ENCODE peak calls at places on chromosomes 16 and 17, in four cellular contexts. F, N, Q and O are unnamed samples.

GRCh38 chr17:15185625-15185991 is 79.5 kb downstream of the PMP22 start:
- DNase-seq in F (peak), Q (no peak), N (peak), O (no peak)

GRCh38 chr16:68790130-68790761 is 53.1 kb upstream of the TANGO6 start:
- DNase-seq in Q (peak), F (no peak), N (peak), O (peak)

GRCh38 chr17:82320956-82321927 is 3.8 kb upstream of the CD7 start:
- DNase-seq in Q (peak), N (no peak), F (no peak), O (no peak)

GRCh38 chr16:81650982-81651562 is 128.0 kb upstream of the PLCG2 start:
- DNase-seq in N (peak), Q (peak), F (no peak), O (no peak)

GRCh38 chr17:68004201-68004600 is 7.9 kb upstream of the C17orf58 start:
- DNase-seq in N (no peak), Q (no peak), F (no peak), O (no peak)

GRCh38 chr17:8799001-8799850 is at the start of gene MFSD6L:
- DNase-seq in Q (no peak), F (no peak), N (peak), O (no peak)

GRCh38 chr16:84947022-84947421 is 64.3 kb downstream of the ZDHHC7 start:
- DNase-seq in N (no peak), Q (peak), F (no peak), O (no peak)

GRCh38 chr17:34703533-34703932 is 124.2 kb downstream of the TMEM132E start:
- DNase-seq in N (peak), Q (no peak), F (no peak), O (peak)

GRCh38 chr16:53704445-53704813 is 473 bp downstream of the FTO start:
- DNase-seq in F (no peak), N (no peak), Q (no peak), O (no peak)

GRCh38 chr16:53707671-53708070 is 3.7 kb downstream of the FTO start:
- DNase-seq in N (no peak), Q (no peak), F (no peak), O (no peak)

GRCh38 chr16:53708490-53708889 is 4.5 kb downstream of the FTO start:
- DNase-seq in N (no peak), Q (no peak), F (no peak), O (no peak)

DNA sequence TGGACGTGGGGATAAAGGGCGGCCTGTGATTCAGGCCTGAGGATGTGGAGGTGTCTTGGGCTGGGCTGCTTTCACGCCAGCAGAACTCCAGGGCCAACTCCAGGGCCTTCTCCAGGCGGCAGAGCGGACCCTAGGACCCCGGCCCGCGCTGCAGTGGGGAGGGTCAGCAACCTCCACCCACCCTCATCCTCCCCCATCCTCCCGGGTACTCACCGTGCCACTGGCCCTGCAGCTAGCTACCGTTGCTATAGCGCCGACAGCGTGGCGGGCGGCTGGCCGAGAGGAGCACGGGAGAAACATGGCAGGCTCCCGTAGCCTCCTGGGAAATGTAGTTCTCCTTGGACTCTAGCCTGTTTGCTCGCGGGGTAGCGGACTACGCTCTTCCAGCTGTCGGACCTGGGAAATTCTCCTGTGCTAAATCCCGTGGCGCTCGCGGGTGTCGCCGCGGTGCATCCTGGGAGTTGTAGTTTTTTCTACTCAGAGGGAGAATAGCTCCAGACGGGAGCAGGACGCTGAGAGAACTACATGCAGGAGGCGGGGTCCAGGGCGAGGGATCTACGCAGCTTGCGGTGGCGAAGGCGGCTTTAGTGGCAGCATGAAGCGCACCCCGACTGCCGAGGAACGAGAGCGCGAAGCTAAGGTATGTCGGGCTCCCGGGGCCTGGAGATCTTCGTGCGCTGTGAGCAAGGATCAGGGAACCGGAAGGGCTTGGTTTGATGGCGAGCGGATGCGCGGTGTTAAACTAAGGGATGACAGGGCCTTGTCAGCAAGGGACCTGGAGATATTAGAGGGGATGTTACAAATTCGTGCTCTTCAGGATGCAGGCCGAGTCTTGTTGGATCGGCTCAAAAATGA is at the start of the genes FTO and RPGRIP1L:
- DNase-seq in Q (peak), F (peak), N (peak), O (peak)
- TF ChIP-seq CTCF in Q (no peak), F (peak), N (no peak), O (peak)

GRCh38 chr16:67462279-67462655 is 18.7 kb downstream of the ATP6V0D1 start:
- DNase-seq in Q (no peak), N (no peak), F (no peak), O (no peak)
- H3K4me3 ChIP-seq in Q (no peak), N (no peak), F (no peak), O (no peak)

GRCh38 chr17:80855968-80856862 is 135.4 kb upstream of the CHMP6 start:
- DNase-seq in F (peak), Q (no peak), N (peak), O (peak)
- TF ChIP-seq CTCF in F (no peak), Q (no peak), N (no peak), O (no peak)

DNA sequence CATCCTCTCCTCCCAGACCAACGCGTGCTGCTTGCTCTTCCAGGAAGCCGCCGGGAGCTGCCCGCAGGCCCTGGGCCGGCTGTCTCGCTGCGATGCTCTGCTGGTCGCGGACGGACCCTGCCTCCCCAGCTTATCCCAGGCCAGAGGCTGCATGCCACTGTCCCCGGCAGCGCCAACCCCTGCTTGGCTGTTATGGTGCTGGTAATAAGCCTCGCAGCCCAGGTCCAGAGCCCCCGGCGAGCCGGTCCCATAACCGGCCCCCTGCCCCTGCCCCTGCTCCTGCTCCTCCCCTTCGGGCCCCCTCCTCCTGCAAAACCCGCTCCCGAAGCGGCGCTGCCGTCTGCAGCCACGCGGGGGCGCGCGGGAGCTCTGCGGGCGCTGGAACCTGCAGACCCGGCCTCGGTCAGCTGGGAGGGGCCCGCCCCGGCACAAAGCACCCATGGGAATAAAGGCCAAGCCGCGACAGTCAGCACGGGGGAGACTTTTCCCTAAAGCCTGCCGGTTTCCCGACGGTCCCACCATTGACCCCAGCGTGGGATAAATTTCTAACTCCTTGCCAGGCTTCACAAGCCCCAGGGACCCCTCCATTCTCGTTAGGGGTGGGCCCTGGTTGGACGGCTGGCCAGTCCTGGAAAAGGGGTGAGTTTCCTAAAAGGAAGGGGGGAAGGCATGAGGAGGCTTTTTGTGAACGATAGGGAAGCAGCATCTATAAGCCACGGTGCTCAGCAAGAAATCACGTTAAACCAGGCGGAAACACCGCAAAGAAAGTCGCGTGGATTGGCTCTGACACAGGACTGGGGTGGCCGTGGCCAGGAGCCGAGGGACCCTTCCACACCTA is 11.2 kb downstream of the ENPP7 start:
- DNase-seq in F (peak), N (peak), Q (peak), O (no peak)
- H3K4me3 ChIP-seq in F (no peak), N (no peak), Q (no peak), O (no peak)